ENCODE peak calls at places on chromosomes 2 and 18, in nine cellular contexts. One of them, this sample, is unnamed.

GRCh38 chr2:237858294-237859081 is 935 bp upstream of the RAMP1 start:
- DNase-seq in colonic mucosa: peak; percentile 60
- DNase-seq in activated CD4-positive, alpha-beta T cell treated with anti-CD3 and anti-CD28 coated beads, Interleukin-2, amount 50 U/mL, for 24 hours: peak; percentile 30
- DNase-seq in left ventricle myocardium superior: peak; percentile 69
- DNase-seq in GM03348: peak; percentile 92
- DNase-seq in GM18507: peak; percentile 48
- DNase-seq in EL: peak; percentile 80
- DNase-seq in memory B cell: no peak
- DNase-seq in activated naive CD8-positive, alpha-beta T cell treated with anti-CD3 and anti-CD28 coated beads, Interleukin-2, amount 10 ng/mL, durations not matched to agents 7 days and 5 days: no peak
- DNase-seq in this sample: peak; percentile 50

GRCh38 chr18:57397440-57397839 is 37.7 kb upstream of the ONECUT2 start:
- DNase-seq in GM03348: no peak
- DNase-seq in EL: peak; percentile 76
- DNase-seq in left ventricle myocardium superior: no peak
- DNase-seq in colonic mucosa: no peak
- DNase-seq in GM18507: no peak
- DNase-seq in memory B cell: no peak
- DNase-seq in activated CD4-positive, alpha-beta T cell treated with anti-CD3 and anti-CD28 coated beads, Interleukin-2, amount 50 U/mL, for 24 hours: no peak
- DNase-seq in activated naive CD8-positive, alpha-beta T cell treated with anti-CD3 and anti-CD28 coated beads, Interleukin-2, amount 10 ng/mL, durations not matched to agents 7 days and 5 days: no peak
- DNase-seq in this sample: no peak

GRCh38 chr2:215107229-215108056 is 31.0 kb downstream of the ABCA12 start:
- DNase-seq in activated CD4-positive, alpha-beta T cell treated with anti-CD3 and anti-CD28 coated beads, Interleukin-2, amount 50 U/mL, for 24 hours: no peak
- DNase-seq in activated naive CD8-positive, alpha-beta T cell treated with anti-CD3 and anti-CD28 coated beads, Interleukin-2, amount 10 ng/mL, durations not matched to agents 7 days and 5 days: no peak
- DNase-seq in left ventricle myocardium superior: no peak
- DNase-seq in memory B cell: no peak
- DNase-seq in colonic mucosa: no peak
- DNase-seq in GM18507: no peak
- DNase-seq in GM03348: no peak
- DNase-seq in EL: no peak
- DNase-seq in this sample: no peak

GRCh38 chr2:58109481-58109880 is 62.9 kb downstream of the VRK2 start:
- DNase-seq in activated naive CD8-positive, alpha-beta T cell treated with anti-CD3 and anti-CD28 coated beads, Interleukin-2, amount 10 ng/mL, durations not matched to agents 7 days and 5 days: no peak
- DNase-seq in colonic mucosa: no peak
- DNase-seq in GM18507: no peak
- DNase-seq in GM03348: no peak
- DNase-seq in EL: no peak
- DNase-seq in memory B cell: no peak
- DNase-seq in left ventricle myocardium superior: no peak
- DNase-seq in activated CD4-positive, alpha-beta T cell treated with anti-CD3 and anti-CD28 coated beads, Interleukin-2, amount 50 U/mL, for 24 hours: no peak
- DNase-seq in this sample: no peak

GRCh38 chr2:237766334-237766733 is 32.2 kb upstream of the RBM44 start:
- DNase-seq in GM03348: peak; percentile 20
- DNase-seq in activated naive CD8-positive, alpha-beta T cell treated with anti-CD3 and anti-CD28 coated beads, Interleukin-2, amount 10 ng/mL, durations not matched to agents 7 days and 5 days: no peak
- DNase-seq in GM18507: no peak
- DNase-seq in colonic mucosa: no peak
- DNase-seq in left ventricle myocardium superior: no peak
- DNase-seq in EL: peak; percentile 43
- DNase-seq in activated CD4-positive, alpha-beta T cell treated with anti-CD3 and anti-CD28 coated beads, Interleukin-2, amount 50 U/mL, for 24 hours: no peak
- DNase-seq in memory B cell: no peak
- DNase-seq in this sample: no peak

GRCh38 chr2:217804786-217805678 is 197.8 kb downstream of the TNS1 start:
- DNase-seq in EL: no peak
- DNase-seq in GM03348: no peak
- DNase-seq in activated naive CD8-positive, alpha-beta T cell treated with anti-CD3 and anti-CD28 coated beads, Interleukin-2, amount 10 ng/mL, durations not matched to agents 7 days and 5 days: peak; percentile 12
- DNase-seq in colonic mucosa: no peak
- DNase-seq in GM18507: no peak
- DNase-seq in left ventricle myocardium superior: no peak
- DNase-seq in memory B cell: no peak
- DNase-seq in activated CD4-positive, alpha-beta T cell treated with anti-CD3 and anti-CD28 coated beads, Interleukin-2, amount 50 U/mL, for 24 hours: no peak
- DNase-seq in this sample: peak; percentile 22

GRCh38 chr2:211251016-211251415 is 694.6 kb downstream of the CPS1 start:
- DNase-seq in GM03348: no peak
- DNase-seq in GM18507: no peak
- DNase-seq in colonic mucosa: no peak
- DNase-seq in memory B cell: no peak
- DNase-seq in left ventricle myocardium superior: no peak
- DNase-seq in EL: no peak
- DNase-seq in activated CD4-positive, alpha-beta T cell treated with anti-CD3 and anti-CD28 coated beads, Interleukin-2, amount 50 U/mL, for 24 hours: no peak
- DNase-seq in activated naive CD8-positive, alpha-beta T cell treated with anti-CD3 and anti-CD28 coated beads, Interleukin-2, amount 10 ng/mL, durations not matched to agents 7 days and 5 days: no peak
- DNase-seq in this sample: no peak

GRCh38 chr2:134324942-134325341 is 71.1 kb downstream of the MGAT5 start:
- DNase-seq in left ventricle myocardium superior: no peak
- DNase-seq in activated CD4-positive, alpha-beta T cell treated with anti-CD3 and anti-CD28 coated beads, Interleukin-2, amount 50 U/mL, for 24 hours: no peak
- DNase-seq in GM03348: no peak
- DNase-seq in EL: no peak
- DNase-seq in colonic mucosa: no peak
- DNase-seq in memory B cell: no peak
- DNase-seq in activated naive CD8-positive, alpha-beta T cell treated with anti-CD3 and anti-CD28 coated beads, Interleukin-2, amount 10 ng/mL, durations not matched to agents 7 days and 5 days: no peak
- DNase-seq in GM18507: no peak
- DNase-seq in this sample: no peak

GRCh38 chr18:55232506-55232905 is 273.2 kb upstream of the CCDC68 start:
- DNase-seq in colonic mucosa: no peak
- DNase-seq in activated naive CD8-positive, alpha-beta T cell treated with anti-CD3 and anti-CD28 coated beads, Interleukin-2, amount 10 ng/mL, durations not matched to agents 7 days and 5 days: no peak
- DNase-seq in activated CD4-positive, alpha-beta T cell treated with anti-CD3 and anti-CD28 coated beads, Interleukin-2, amount 50 U/mL, for 24 hours: no peak
- DNase-seq in GM03348: no peak
- DNase-seq in left ventricle myocardium superior: no peak
- DNase-seq in memory B cell: no peak
- DNase-seq in GM18507: no peak
- DNase-seq in EL: no peak
- DNase-seq in this sample: no peak

GRCh38 chr2:227612546-227613271 is 1.9 kb downstream of the SCYGR3 start:
- DNase-seq in EL: no peak
- DNase-seq in activated naive CD8-positive, alpha-beta T cell treated with anti-CD3 and anti-CD28 coated beads, Interleukin-2, amount 10 ng/mL, durations not matched to agents 7 days and 5 days: no peak
- DNase-seq in colonic mucosa: no peak
- DNase-seq in GM03348: no peak
- DNase-seq in GM18507: no peak
- DNase-seq in activated CD4-positive, alpha-beta T cell treated with anti-CD3 and anti-CD28 coated beads, Interleukin-2, amount 50 U/mL, for 24 hours: no peak
- DNase-seq in memory B cell: no peak
- DNase-seq in left ventricle myocardium superior: no peak
- DNase-seq in this sample: no peak

GRCh38 chr2:161223139-161223732 is 63.0 kb downstream of the TANK start:
- DNase-seq in GM03348: peak; percentile 44
- DNase-seq in activated CD4-positive, alpha-beta T cell treated with anti-CD3 and anti-CD28 coated beads, Interleukin-2, amount 50 U/mL, for 24 hours: no peak
- DNase-seq in EL: peak; percentile 51
- DNase-seq in colonic mucosa: no peak
- DNase-seq in memory B cell: no peak
- DNase-seq in GM18507: no peak
- DNase-seq in left ventricle myocardium superior: no peak
- DNase-seq in activated naive CD8-positive, alpha-beta T cell treated with anti-CD3 and anti-CD28 coated beads, Interleukin-2, amount 10 ng/mL, durations not matched to agents 7 days and 5 days: no peak
- DNase-seq in this sample: no peak

GRCh38 chr2:180291060-180291459 is 284.0 kb upstream of the CWC22 start:
- DNase-seq in left ventricle myocardium superior: no peak
- DNase-seq in activated naive CD8-positive, alpha-beta T cell treated with anti-CD3 and anti-CD28 coated beads, Interleukin-2, amount 10 ng/mL, durations not matched to agents 7 days and 5 days: no peak
- DNase-seq in activated CD4-positive, alpha-beta T cell treated with anti-CD3 and anti-CD28 coated beads, Interleukin-2, amount 50 U/mL, for 24 hours: no peak
- DNase-seq in memory B cell: no peak
- DNase-seq in EL: peak; percentile 74
- DNase-seq in colonic mucosa: no peak
- DNase-seq in GM18507: no peak
- DNase-seq in GM03348: peak; percentile 23
- DNase-seq in this sample: no peak

GRCh38 chr2:239268549-239268948 is 132.3 kb downstream of the HDAC4 start:
- DNase-seq in GM18507: no peak
- DNase-seq in activated naive CD8-positive, alpha-beta T cell treated with anti-CD3 and anti-CD28 coated beads, Interleukin-2, amount 10 ng/mL, durations not matched to agents 7 days and 5 days: no peak
- DNase-seq in memory B cell: no peak
- DNase-seq in GM03348: no peak
- DNase-seq in activated CD4-positive, alpha-beta T cell treated with anti-CD3 and anti-CD28 coated beads, Interleukin-2, amount 50 U/mL, for 24 hours: no peak
- DNase-seq in EL: no peak
- DNase-seq in colonic mucosa: peak; percentile 24
- DNase-seq in left ventricle myocardium superior: no peak
- DNase-seq in this sample: no peak

GRCh38 chr2:162258686-162259085 is 15.4 kb upstream of the FAP start:
- DNase-seq in colonic mucosa: no peak
- DNase-seq in activated CD4-positive, alpha-beta T cell treated with anti-CD3 and anti-CD28 coated beads, Interleukin-2, amount 50 U/mL, for 24 hours: no peak
- DNase-seq in GM18507: no peak
- DNase-seq in EL: peak; percentile 38
- DNase-seq in activated naive CD8-positive, alpha-beta T cell treated with anti-CD3 and anti-CD28 coated beads, Interleukin-2, amount 10 ng/mL, durations not matched to agents 7 days and 5 days: no peak
- DNase-seq in left ventricle myocardium superior: no peak
- DNase-seq in GM03348: peak; percentile 60
- DNase-seq in memory B cell: no peak
- DNase-seq in this sample: no peak

GRCh38 chr18:62710417-62710816 is 4.9 kb upstream of the PHLPP1 start:
- DNase-seq in EL: peak; percentile 60
- DNase-seq in colonic mucosa: no peak
- DNase-seq in activated CD4-positive, alpha-beta T cell treated with anti-CD3 and anti-CD28 coated beads, Interleukin-2, amount 50 U/mL, for 24 hours: no peak
- DNase-seq in memory B cell: no peak
- DNase-seq in left ventricle myocardium superior: no peak
- DNase-seq in GM18507: no peak
- DNase-seq in activated naive CD8-positive, alpha-beta T cell treated with anti-CD3 and anti-CD28 coated beads, Interleukin-2, amount 10 ng/mL, durations not matched to agents 7 days and 5 days: no peak
- DNase-seq in GM03348: peak; percentile 42
- DNase-seq in this sample: no peak

GRCh38 chr18:74132201-74132600 is 15.4 kb downstream of the FBXO15 start:
- DNase-seq in colonic mucosa: no peak
- DNase-seq in GM18507: no peak
- DNase-seq in activated naive CD8-positive, alpha-beta T cell treated with anti-CD3 and anti-CD28 coated beads, Interleukin-2, amount 10 ng/mL, durations not matched to agents 7 days and 5 days: no peak
- DNase-seq in memory B cell: no peak
- DNase-seq in left ventricle myocardium superior: no peak
- DNase-seq in EL: no peak
- DNase-seq in GM03348: no peak
- DNase-seq in activated CD4-positive, alpha-beta T cell treated with anti-CD3 and anti-CD28 coated beads, Interleukin-2, amount 50 U/mL, for 24 hours: no peak
- DNase-seq in this sample: no peak

GRCh38 chr18:54100920-54101319 is 123.5 kb downstream of the MBD2 start:
- DNase-seq in colonic mucosa: no peak
- DNase-seq in GM03348: peak; percentile 28
- DNase-seq in GM18507: no peak
- DNase-seq in EL: no peak
- DNase-seq in memory B cell: no peak
- DNase-seq in activated CD4-positive, alpha-beta T cell treated with anti-CD3 and anti-CD28 coated beads, Interleukin-2, amount 50 U/mL, for 24 hours: no peak
- DNase-seq in activated naive CD8-positive, alpha-beta T cell treated with anti-CD3 and anti-CD28 coated beads, Interleukin-2, amount 10 ng/mL, durations not matched to agents 7 days and 5 days: no peak
- DNase-seq in left ventricle myocardium superior: no peak
- DNase-seq in this sample: no peak

GRCh38 chr2:96895709-96896651 is 26.1 kb upstream of the SEMA4C start:
- DNase-seq in GM03348: no peak
- DNase-seq in colonic mucosa: peak; percentile 35
- DNase-seq in GM18507: no peak
- DNase-seq in memory B cell: no peak
- DNase-seq in activated CD4-positive, alpha-beta T cell treated with anti-CD3 and anti-CD28 coated beads, Interleukin-2, amount 50 U/mL, for 24 hours: no peak
- DNase-seq in activated naive CD8-positive, alpha-beta T cell treated with anti-CD3 and anti-CD28 coated beads, Interleukin-2, amount 10 ng/mL, durations not matched to agents 7 days and 5 days: no peak
- DNase-seq in EL: no peak
- DNase-seq in left ventricle myocardium superior: no peak
- DNase-seq in this sample: no peak

GRCh38 chr2:154324601-154325000 is 373.9 kb upstream of the KCNJ3 start:
- DNase-seq in colonic mucosa: no peak
- DNase-seq in GM18507: no peak
- DNase-seq in left ventricle myocardium superior: no peak
- DNase-seq in activated CD4-positive, alpha-beta T cell treated with anti-CD3 and anti-CD28 coated beads, Interleukin-2, amount 50 U/mL, for 24 hours: no peak
- DNase-seq in EL: no peak
- DNase-seq in memory B cell: no peak
- DNase-seq in GM03348: no peak
- DNase-seq in activated naive CD8-positive, alpha-beta T cell treated with anti-CD3 and anti-CD28 coated beads, Interleukin-2, amount 10 ng/mL, durations not matched to agents 7 days and 5 days: no peak
- DNase-seq in this sample: no peak

GRCh38 chr18:48915621-48916425 is 34.9 kb downstream of the SMAD7 start:
- DNase-seq in activated naive CD8-positive, alpha-beta T cell treated with anti-CD3 and anti-CD28 coated beads, Interleukin-2, amount 10 ng/mL, durations not matched to agents 7 days and 5 days: peak; percentile 30
- DNase-seq in colonic mucosa: no peak
- DNase-seq in EL: no peak
- DNase-seq in memory B cell: no peak
- DNase-seq in GM03348: no peak
- DNase-seq in GM18507: no peak
- DNase-seq in left ventricle myocardium superior: no peak
- DNase-seq in activated CD4-positive, alpha-beta T cell treated with anti-CD3 and anti-CD28 coated beads, Interleukin-2, amount 50 U/mL, for 24 hours: no peak
- DNase-seq in this sample: no peak

GRCh38 chr2:158644139-158644538 is 151.0 kb upstream of the DAPL1 start:
- DNase-seq in left ventricle myocardium superior: no peak
- DNase-seq in memory B cell: no peak
- DNase-seq in GM18507: no peak
- DNase-seq in activated CD4-positive, alpha-beta T cell treated with anti-CD3 and anti-CD28 coated beads, Interleukin-2, amount 50 U/mL, for 24 hours: no peak
- DNase-seq in activated naive CD8-positive, alpha-beta T cell treated with anti-CD3 and anti-CD28 coated beads, Interleukin-2, amount 10 ng/mL, durations not matched to agents 7 days and 5 days: no peak
- DNase-seq in GM03348: peak; percentile 67
- DNase-seq in EL: peak; percentile 88
- DNase-seq in colonic mucosa: no peak
- DNase-seq in this sample: no peak

GRCh38 chr2:127083819-127084503 is 23.0 kb downstream of the BIN1 start:
- DNase-seq in colonic mucosa: peak; percentile 64
- DNase-seq in activated CD4-positive, alpha-beta T cell treated with anti-CD3 and anti-CD28 coated beads, Interleukin-2, amount 50 U/mL, for 24 hours: no peak
- DNase-seq in left ventricle myocardium superior: peak; percentile 78
- DNase-seq in memory B cell: no peak
- DNase-seq in GM18507: no peak
- DNase-seq in EL: peak; percentile 83
- DNase-seq in activated naive CD8-positive, alpha-beta T cell treated with anti-CD3 and anti-CD28 coated beads, Interleukin-2, amount 10 ng/mL, durations not matched to agents 7 days and 5 days: no peak
- DNase-seq in GM03348: peak; percentile 95
- DNase-seq in this sample: peak; percentile 74

GRCh38 chr2:174753038-174753633 is 11.1 kb downstream of the CHRNA1 start:
- DNase-seq in GM18507: no peak
- DNase-seq in GM03348: no peak
- DNase-seq in activated CD4-positive, alpha-beta T cell treated with anti-CD3 and anti-CD28 coated beads, Interleukin-2, amount 50 U/mL, for 24 hours: no peak
- DNase-seq in EL: no peak
- DNase-seq in left ventricle myocardium superior: no peak
- DNase-seq in colonic mucosa: no peak
- DNase-seq in memory B cell: peak; percentile 64
- DNase-seq in activated naive CD8-positive, alpha-beta T cell treated with anti-CD3 and anti-CD28 coated beads, Interleukin-2, amount 10 ng/mL, durations not matched to agents 7 days and 5 days: no peak
- DNase-seq in this sample: no peak

This sample was measured in left ventricle myocardium inferior.